ENCODE peak calls at places on chromosomes 12 and 14, in seven cellular contexts. Z is fibroblast of lung, U is neural crest cell, B is upper lobe of right lung, W is AG10803, E is fibroblast of the aortic adventitia, N is AG09309. H is an unnamed sample.

GRCh38 chr14:30799933-30800332 is 74.4 kb upstream of the COCH start:
- DNase-seq in W (no peak), U (no peak), N (no peak), B (no peak), Z (no peak), E (no peak), H (no peak)

GRCh38 chr12:77540097-77540496 is 290.6 kb upstream of the NAV3 start:
- DNase-seq in U (no peak), B (no peak), W (no peak), E (no peak), N (no peak), Z (no peak), H (no peak)

GRCh38 chr12:42735869-42736361 is 146.4 kb upstream of the PRICKLE1 start:
- DNase-seq in E (no peak), W (no peak), B (no peak), Z (no peak), N (no peak), U (no peak), H (no peak)

GRCh38 chr14:74682169-74682952 is 30.5 kb downstream of the AREL1 start:
- DNase-seq in Z (no peak), N (no peak), U (peak), W (no peak), B (no peak), E (no peak), H (no peak)

GRCh38 chr14:85479771-85480170 is 50.2 kb upstream of the FLRT2 start:
- DNase-seq in N (no peak), B (no peak), U (no peak), Z (no peak), W (no peak), E (peak), H (no peak)

GRCh38 chr12:124032265-124032886 is 59.4 kb downstream of the ZNF664 start:
- DNase-seq in N (no peak), B (no peak), U (peak), W (peak), E (peak), Z (peak), H (peak)

GRCh38 chr14:52443506-52443905 is 108.8 kb downstream of the TXNDC16 start:
- DNase-seq in W (peak), N (no peak), U (no peak), E (peak), B (no peak), Z (no peak), H (no peak)

GRCh38 chr12:6382371-6382770 is 1.6 kb upstream of the LTBR start:
- DNase-seq in N (no peak), U (no peak), E (no peak), B (no peak), W (no peak), Z (no peak), H (no peak)

GRCh38 chr12:92929957-92930356 is 862 bp upstream of the EEA1 start:
- DNase-seq in Z (no peak), E (no peak), B (no peak), N (no peak), U (no peak), W (no peak), H (no peak)

GRCh38 chr12:131445184-131445974 is 265.5 kb upstream of the SFSWAP start:
- DNase-seq in Z (no peak), U (no peak), W (no peak), N (no peak), E (no peak), B (no peak), H (no peak)

GRCh38 chr14:103546651-103547454 is 15.6 kb downstream of the BAG5 start:
- DNase-seq in W (no peak), B (peak), U (peak), N (no peak), Z (no peak), E (peak), H (peak)

GRCh38 chr12:24066865-24067264 is 117.4 kb upstream of the SOX5 start:
- DNase-seq in U (no peak), B (no peak), W (peak), E (peak), N (peak), Z (peak), H (no peak)

GRCh38 chr12:56987551-56988053 is 18.7 kb downstream of the ZBTB39 start:
- DNase-seq in N (peak), E (peak), B (peak), W (peak), Z (peak), U (peak), H (peak)

GRCh38 chr12:69688496-69689427 is 10.3 kb downstream of the BEST3 start:
- DNase-seq in U (peak), B (no peak), E (peak), N (peak), Z (peak), W (peak), H (no peak)

GRCh38 chr14:105851716-105852377 is 325.5 kb downstream of the TMEM121 start:
- DNase-seq in E (no peak), B (no peak), N (no peak), U (no peak), Z (no peak), W (no peak), H (no peak)

GRCh38 chr14:94009767-94010166 is 12.7 kb downstream of the CCDC197 start:
- DNase-seq in B (no peak), W (peak), Z (peak), U (no peak), N (no peak), E (peak), H (no peak)

GRCh38 chr12:19120795-19121194 is 8.7 kb upstream of the PLEKHA5 start:
- DNase-seq in W (peak), B (no peak), E (no peak), Z (no peak), N (no peak), U (no peak), H (no peak)

GRCh38 chr12:42084522-42084921 is 60.2 kb downstream of the GXYLT1 start:
- DNase-seq in U (no peak), W (no peak), B (no peak), Z (no peak), E (no peak), N (no peak), H (no peak)

GRCh38 chr12:90238872-90239271 is 530.2 kb upstream of the ATP2B1 start:
- DNase-seq in N (no peak), B (no peak), E (no peak), W (no peak), Z (no peak), U (no peak), H (no peak)

GRCh38 chr12:115740586-115741155 is 536.8 kb downstream of the MED13L start:
- DNase-seq in E (no peak), N (no peak), Z (no peak), B (no peak), W (no peak), U (no peak), H (no peak)

GRCh38 chr14:105844810-105845724 is 318.7 kb downstream of the TMEM121 start:
- DNase-seq in U (no peak), Z (no peak), N (no peak), B (peak), E (no peak), W (no peak), H (no peak)

GRCh38 chr14:36519431-36520321 is at the start of gene NKX2-1:
- DNase-seq in W (no peak), N (no peak), Z (no peak), B (peak), E (no peak), U (peak), H (no peak)

GRCh38 chr12:121050725-121051124 is 11.7 kb upstream of the OASL start:
- DNase-seq in B (no peak), U (no peak), W (no peak), Z (peak), E (no peak), N (no peak), H (no peak)

GRCh38 chr12:122964439-122965257 is 1.6 kb downstream of the ABCB9 start:
- DNase-seq in E (no peak), U (no peak), Z (no peak), W (no peak), B (no peak), N (no peak), H (no peak)

GRCh38 chr12:42482086-42482819 is 107.3 kb downstream of the PRICKLE1 start:
- DNase-seq in N (no peak), U (no peak), W (peak), Z (peak), B (peak), E (peak), H (no peak)

GRCh38 chr12:74602881-74603523 is 65.4 kb downstream of the ATXN7L3B start:
- DNase-seq in W (no peak), U (no peak), Z (no peak), N (no peak), E (no peak), B (no peak), H (no peak)

GRCh38 chr14:52876311-52876710 is 74.5 kb downstream of the FERMT2 start:
- DNase-seq in U (no peak), E (peak), B (no peak), W (peak), Z (peak), N (no peak), H (no peak)

GRCh38 chr14:100731846-100732765 is 5.4 kb downstream of the DLK1 start:
- DNase-seq in B (peak), U (no peak), Z (no peak), E (no peak), N (no peak), W (no peak), H (no peak)

GRCh38 chr12:102879144-102879763 is 37.8 kb downstream of the PAH start:
- DNase-seq in W (peak), U (peak), E (peak), Z (peak), N (peak), B (no peak), H (no peak)

GRCh38 chr14:66017960-66018359 is 468.2 kb upstream of the CCDC196 start:
- DNase-seq in W (no peak), Z (no peak), B (no peak), N (no peak), E (no peak), U (no peak), H (no peak)

GRCh38 chr14:25150401-25150800 is 100.5 kb upstream of the STXBP6 start:
- DNase-seq in Z (peak), U (no peak), N (no peak), B (no peak), W (no peak), E (peak), H (no peak)

GRCh38 chr14:69464829-69465228 is 19.7 kb upstream of the PLEKHD1 start:
- DNase-seq in U (no peak), B (no peak), W (peak), N (peak), E (peak), Z (peak), H (no peak)

GRCh38 chr12:67420506-67420905 is 151.3 kb downstream of the CAND1 start:
- DNase-seq in E (no peak), U (no peak), W (no peak), N (no peak), B (no peak), Z (no peak), H (no peak)

GRCh38 chr12:1922075-1922709 is 3.7 kb upstream of the CACNA2D4 start:
- DNase-seq in Z (no peak), E (no peak), U (no peak), N (no peak), W (no peak), B (no peak), H (no peak)

GRCh38 chr12:110639336-110640178 is 25.6 kb downstream of the TCTN1 start:
- DNase-seq in B (no peak), W (peak), N (peak), E (peak), U (no peak), Z (peak), H (no peak)

GRCh38 chr14:65223636-65224035 is 121.3 kb upstream of the MAX start:
- DNase-seq in N (no peak), W (no peak), U (no peak), E (no peak), B (no peak), Z (no peak), H (no peak)

DNA sequence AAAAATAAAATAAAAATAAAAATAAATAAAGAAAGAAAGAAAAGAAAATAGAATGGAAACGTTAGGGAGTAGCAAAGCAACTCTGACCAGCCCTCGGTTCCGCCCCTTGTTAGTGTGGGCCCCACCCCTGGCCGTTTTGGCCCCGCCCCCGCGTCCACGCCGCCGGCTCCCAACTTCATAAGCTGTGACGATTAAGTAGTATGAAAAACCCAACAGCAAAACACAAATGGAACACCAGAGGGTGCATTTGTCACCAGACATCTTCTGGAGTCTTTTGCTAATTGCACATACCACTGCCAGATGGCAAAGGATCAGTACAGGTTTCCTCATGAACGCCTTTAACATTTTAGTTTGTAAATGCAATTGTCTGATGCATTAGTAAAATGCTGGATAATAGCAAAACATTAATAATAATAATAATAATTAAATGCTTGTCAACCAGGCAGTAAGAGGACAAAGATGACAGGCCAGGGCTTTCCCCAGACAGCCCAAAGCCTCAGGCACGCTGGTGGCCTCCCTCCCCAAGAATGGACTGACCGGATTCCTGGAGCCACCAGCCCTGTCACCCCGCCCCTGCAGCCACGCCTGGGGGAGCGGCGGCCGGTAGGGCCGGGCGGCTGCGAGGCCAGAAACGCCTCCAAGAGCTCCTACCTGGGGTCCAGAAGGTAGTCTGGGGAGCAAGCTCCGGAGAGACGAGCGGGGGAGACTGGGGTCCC is 23.6 kb downstream of the HSP90AA1 start:
- DNase-seq in W (peak), E (peak), U (peak), Z (peak), B (peak), N (peak), H (peak)
- TF ChIP-seq CTCF in W (peak), E (peak), U (peak), Z (peak), B (peak), N (peak), H (peak)

GRCh38 chr12:118391836-118392235 is 15.5 kb downstream of the SUDS3 start:
- DNase-seq in B (no peak), E (no peak), Z (no peak), N (no peak), U (no peak), W (no peak), H (no peak)
- TF ChIP-seq CTCF in B (no peak), E (no peak), Z (no peak), N (no peak), U (no peak), W (no peak), H (no peak)

GRCh38 chr12:3523058-3523457 is 32.1 kb downstream of the PRMT8 start:
- DNase-seq in B (no peak), W (no peak), E (no peak), U (no peak), Z (peak), N (no peak), H (no peak)
- TF ChIP-seq CTCF in B (no peak), W (no peak), E (no peak), U (no peak), Z (no peak), N (no peak), H (no peak)

DNA sequence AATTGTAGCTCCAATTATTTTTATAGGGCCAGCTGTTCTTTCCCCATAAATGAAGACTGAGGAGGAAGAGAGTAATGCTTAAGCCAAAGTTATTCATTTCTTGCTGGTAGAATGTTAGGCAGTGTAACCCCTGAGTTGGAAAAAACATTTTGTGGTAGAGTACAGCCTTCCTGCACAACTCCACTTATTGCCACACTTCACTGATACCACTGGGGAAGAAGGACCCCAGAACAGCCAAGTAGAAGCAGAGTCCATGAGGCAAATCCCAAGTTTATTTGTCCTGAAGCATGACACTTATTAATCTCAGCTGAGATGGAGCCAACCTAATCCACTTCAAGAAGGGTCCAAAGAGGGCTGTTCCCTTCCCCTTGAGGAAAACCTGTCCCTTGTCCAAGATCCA is 151.8 kb downstream of the TBX5 start:
- DNase-seq in Z (no peak), N (no peak), B (no peak), W (no peak), U (no peak), E (no peak), H (no peak)
- TF ChIP-seq CTCF in Z (no peak), N (no peak), B (no peak), W (no peak), U (no peak), E (no peak), H (no peak)

H was measured in D721Med.